ENCODE peak calls at places on chromosomes 4 and X, in five cellular contexts. Y is AG10803, A is endothelial cell, L is sigmoid colon, R is epithelial cell of esophagus. X is an unnamed sample.

GRCh38 chrX:108516184-108516583 is 76.5 kb downstream of the COL4A5 start:
- DNase-seq in R (peak), L (no peak), Y (peak), A (no peak), X (peak)

GRCh38 chr4:150242820-150243458 is 164.7 kb downstream of the DCLK2 start:
- DNase-seq in Y (peak), R (peak), A (peak), L (no peak), X (peak)

GRCh38 chr4:8549352-8549931 is 30.8 kb upstream of the GPR78 start:
- DNase-seq in A (no peak), Y (no peak), L (no peak), R (no peak), X (no peak)

GRCh38 chr4:54227261-54228063 is 1.6 kb upstream of the PDGFRA start:
- DNase-seq in Y (peak), A (peak), L (peak), R (peak), X (peak)

GRCh38 chrX:80747832-80748231 is 61.8 kb downstream of the BRWD3 start:
- DNase-seq in A (no peak), L (no peak), R (peak), Y (no peak), X (peak)

GRCh38 chr4:34732170-34732569 is 1512.1 kb downstream of the ARAP2 start:
- DNase-seq in A (no peak), Y (no peak), L (no peak), R (no peak), X (peak)

GRCh38 chr4:75907956-75908355 is 5.7 kb upstream of the PPEF2 start:
- DNase-seq in Y (no peak), A (no peak), R (no peak), L (no peak), X (no peak)

GRCh38 chr4:183469327-183469726 is 24.9 kb downstream of the CDKN2AIP start:
- DNase-seq in Y (no peak), A (no peak), R (no peak), L (no peak), X (no peak)

GRCh38 chrX:51743179-51743957 is at the start of gene GSPT2:
- DNase-seq in A (peak), L (peak), Y (peak), R (peak), X (peak)

GRCh38 chr4:55336138-55337034 is 9.7 kb upstream of the SRD5A3 start:
- DNase-seq in Y (no peak), L (no peak), A (no peak), R (no peak), X (no peak)

GRCh38 chr4:123259676-123260428 is 136.7 kb upstream of the SPRY1 start:
- DNase-seq in R (no peak), Y (no peak), A (no peak), L (no peak), X (no peak)

GRCh38 chr4:8779371-8779988 is 92.2 kb downstream of the HMX1 start:
- DNase-seq in A (no peak), R (no peak), L (no peak), Y (no peak), X (no peak)

GRCh38 chr4:102076622-102077021 is 268.7 kb downstream of the SLC39A8 start:
- DNase-seq in L (no peak), Y (no peak), A (no peak), R (peak), X (no peak)

GRCh38 chr4:168743576-168743975 is 246.7 kb downstream of the PALLD start:
- DNase-seq in Y (peak), L (no peak), A (no peak), R (no peak), X (peak)

GRCh38 chr4:137359691-137360315 is 172.5 kb downstream of the PCDH18 start:
- DNase-seq in Y (peak), R (no peak), L (no peak), A (no peak), X (peak)

GRCh38 chrX:107935200-107935599 is 47.0 kb downstream of the TEX13B start:
- DNase-seq in L (no peak), R (peak), A (no peak), Y (peak), X (peak)

GRCh38 chrX:19554786-19555185 is 39.5 kb upstream of the MAP3K15 start:
- DNase-seq in Y (peak), A (no peak), L (no peak), R (peak), X (peak)

GRCh38 chr4:84740071-84740470 is 157.1 kb downstream of the CDS1 start:
- DNase-seq in L (no peak), Y (no peak), A (no peak), R (no peak), X (no peak)

GRCh38 chr4:188414441-188414840 is 275.2 kb downstream of the TRIML1 start:
- DNase-seq in L (no peak), Y (no peak), R (no peak), A (no peak), X (no peak)

GRCh38 chr4:121777625-121778024 is 12.7 kb upstream of the SMIM43 start:
- DNase-seq in Y (peak), L (no peak), R (no peak), A (no peak), X (no peak)

GRCh38 chr4:60944070-60944469 is 256.1 kb upstream of the ADGRL3 start:
- DNase-seq in L (no peak), Y (no peak), R (no peak), A (no peak), X (no peak)

GRCh38 chr4:82124365-82124764 is 249.4 kb downstream of the HNRNPD start:
- DNase-seq in Y (no peak), A (no peak), R (peak), L (no peak), X (no peak)

GRCh38 chr4:169018406-169018805 is 8.4 kb upstream of the CBR4 start:
- DNase-seq in L (no peak), Y (no peak), A (no peak), R (peak), X (no peak)

GRCh38 chrX:71615056-71615455 is 3.3 kb downstream of the CXCR3 start:
- DNase-seq in L (peak), Y (no peak), R (no peak), A (no peak), X (no peak)

GRCh38 chrX:134377537-134377936 is 82.4 kb upstream of the HPRT1 start:
- DNase-seq in A (no peak), L (no peak), R (peak), Y (peak), X (peak)

DNA sequence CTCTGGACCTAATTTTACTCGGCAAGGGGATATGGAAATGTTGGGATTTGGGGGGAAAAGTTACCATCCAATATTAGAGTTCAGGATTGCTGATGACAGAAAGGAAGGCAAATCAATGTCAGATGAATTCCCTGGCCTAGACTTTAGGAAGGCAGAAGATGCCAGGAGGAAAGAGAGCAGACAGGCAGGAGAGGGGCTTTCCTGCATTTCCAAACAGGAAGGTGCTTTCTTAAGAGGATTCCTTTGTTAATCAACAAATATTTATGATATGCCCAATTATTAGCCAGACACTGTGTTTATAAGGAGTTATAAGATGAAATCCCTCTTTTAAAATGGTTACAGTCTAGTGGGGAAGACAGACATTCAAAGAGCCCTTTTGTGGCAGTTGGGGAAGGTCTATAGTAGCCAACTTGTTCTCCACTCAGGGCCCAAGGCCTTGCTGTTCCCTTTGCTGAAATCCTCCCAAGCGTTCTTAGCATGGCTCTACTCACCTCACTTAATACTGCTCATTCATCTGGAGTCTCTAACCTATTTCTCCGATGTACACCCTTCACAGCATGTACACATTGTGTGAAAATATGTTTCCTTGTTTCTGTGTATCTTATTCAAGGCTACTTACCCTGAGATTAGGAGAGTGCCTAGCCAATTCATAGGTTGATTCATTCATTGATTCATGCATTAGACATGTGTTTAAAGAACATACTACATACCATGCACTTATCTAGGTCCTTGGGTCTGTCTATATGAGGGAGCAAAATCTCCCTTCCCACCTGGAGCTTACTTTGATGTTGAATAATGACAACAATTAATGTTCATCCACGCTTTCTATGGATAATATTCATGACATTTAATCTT is 5.3 kb downstream of the IGFBP7 start:
- DNase-seq in A (no peak), R (peak), L (no peak), Y (no peak), X (no peak)
- TF ChIP-seq CTCF in A (no peak), R (no peak), L (no peak), Y (no peak), X (no peak)

GRCh38 chrX:22220941-22221340 is 51.8 kb upstream of the CBLL2 start:
- DNase-seq in A (no peak), Y (peak), R (peak), L (no peak), X (peak)
- TF ChIP-seq CTCF in A (no peak), Y (no peak), R (no peak), L (no peak), X (no peak)

DNA sequence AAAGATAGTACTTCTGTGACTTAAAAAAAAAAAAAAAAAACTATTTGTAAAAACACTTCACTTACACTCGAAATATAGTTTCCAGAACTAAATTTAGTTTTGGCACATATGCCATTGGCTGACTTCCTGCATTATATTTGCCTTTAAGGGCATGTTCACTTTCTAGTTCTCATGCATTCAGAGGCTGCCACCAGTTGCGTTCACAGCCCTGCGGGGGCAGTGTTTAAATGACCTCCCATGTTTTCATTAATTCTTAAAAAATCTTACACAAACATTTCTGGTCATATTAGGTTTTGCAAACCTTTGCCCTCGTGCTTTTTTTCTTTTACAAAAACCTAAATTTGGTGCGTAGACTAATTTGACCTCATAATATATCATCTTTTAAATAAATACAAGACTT is 12.5 kb upstream of the ARHGAP6 start:
- DNase-seq in Y (no peak), A (peak), R (no peak), L (no peak), X (no peak)
- TF ChIP-seq CTCF in Y (peak), A (no peak), R (peak), L (peak), X (peak)

GRCh38 chrX:131725001-131725654 is 181.3 kb downstream of the OR13H1 start:
- DNase-seq in L (no peak), R (no peak), Y (no peak), A (no peak), X (no peak)

GRCh38 chrX:131727778-131728177 is 183.9 kb downstream of the OR13H1 start:
- DNase-seq in L (no peak), R (no peak), Y (no peak), A (no peak), X (no peak)

GRCh38 chrX:131724292-131724691 is 180.4 kb downstream of the OR13H1 start:
- DNase-seq in L (no peak), A (no peak), Y (no peak), R (no peak), X (no peak)

GRCh38 chrX:131728295-131729145 is 184.6 kb downstream of the OR13H1 start:
- DNase-seq in R (no peak), L (peak), A (no peak), Y (no peak), X (no peak)

GRCh38 chrX:131723646-131724045 is 179.8 kb downstream of the OR13H1 start:
- DNase-seq in Y (no peak), L (no peak), R (no peak), A (no peak), X (no peak)
- TF ChIP-seq CTCF in Y (no peak), L (no peak), R (no peak), A (no peak), X (no peak)

DNA sequence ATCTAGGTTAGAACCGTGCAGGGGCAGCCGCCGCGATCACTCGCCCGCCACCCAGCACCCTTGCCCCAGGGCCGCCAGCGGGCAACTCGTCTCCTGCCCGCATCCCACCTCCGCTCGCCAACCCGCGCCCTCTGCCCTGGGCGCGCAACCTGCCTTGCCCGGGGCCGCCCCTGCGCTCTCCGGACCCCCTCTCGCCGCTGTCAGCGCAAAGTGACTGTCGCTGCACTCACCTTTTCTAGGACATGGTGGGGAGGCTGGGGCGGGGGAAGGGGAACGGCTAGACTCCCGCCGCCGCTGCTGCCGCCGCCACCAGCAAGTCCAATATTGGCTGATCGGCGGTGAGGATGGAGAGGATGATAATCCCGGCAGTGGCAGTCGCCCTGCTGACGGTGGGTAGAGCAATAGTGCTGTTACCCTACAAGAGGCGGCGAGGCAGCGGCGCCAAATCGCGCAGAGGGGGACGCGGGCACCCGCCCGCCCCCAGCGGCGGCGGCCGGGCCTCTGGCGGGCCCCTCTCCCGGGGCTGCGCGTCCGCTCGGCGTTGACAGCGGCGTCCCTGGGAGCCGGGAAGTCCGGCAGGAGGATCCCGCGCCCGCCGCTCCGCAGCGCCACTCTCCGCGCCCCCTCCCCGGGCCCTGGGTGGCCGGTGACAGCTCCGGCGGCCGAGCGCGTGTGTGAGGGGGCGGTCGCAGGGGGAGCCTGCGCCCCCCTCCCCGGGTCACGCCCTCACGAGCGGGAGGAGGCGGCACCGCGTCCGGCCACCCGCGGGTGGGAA is 2.3 kb upstream of the NR3C2 start:
- DNase-seq in R (no peak), A (peak), Y (no peak), L (peak), X (no peak)
- TF ChIP-seq CTCF in R (no peak), A (no peak), Y (no peak), L (peak), X (no peak)

GRCh38 chr4:173231916-173232315 is 63.3 kb downstream of the GALNT7 start:
- DNase-seq in R (peak), Y (peak), A (no peak), L (no peak), X (peak)
- TF ChIP-seq CTCF in R (peak), Y (peak), A (no peak), L (no peak), X (peak)

GRCh38 chr4:110624904-110625494 is 2.1 kb upstream of the PITX2 start:
- DNase-seq in L (no peak), Y (no peak), R (no peak), A (no peak), X (no peak)
- TF ChIP-seq CTCF in L (no peak), Y (no peak), R (no peak), A (no peak), X (no peak)

GRCh38 chr4:153773236-153773690 is 13.4 kb upstream of the RNF175 start:
- DNase-seq in R (no peak), A (no peak), Y (peak), L (no peak), X (no peak)
- TF ChIP-seq CTCF in R (no peak), A (no peak), Y (peak), L (no peak), X (peak)

GRCh38 chr4:6272863-6273660 is 3.4 kb downstream of the WFS1 start:
- DNase-seq in L (no peak), A (no peak), R (peak), Y (peak), X (peak)
- TF ChIP-seq CTCF in L (no peak), A (no peak), R (no peak), Y (peak), X (no peak)